ENCODE peak calls at places on chromosomes 7 and 10, in nine cellular contexts. I is esophagus muscularis mucosa, E is stomach, N is upper lobe of left lung, U is spleen, C is A549, B is Peyer's patch, X is uterus, O is body of pancreas. Y is an unnamed sample. For H3K4me1, the result is how much of the 10 kb centered on the place peaks cover.

GRCh38 chr10:73076361-73077183 is 20.1 kb downstream of the P4HA1 start:
- DNase-seq in X (peak), C (no peak), B (peak), I (no peak), O (peak), E (peak), U (no peak), N (peak), Y (no peak)

GRCh38 chr10:33333260-33334169 is 952 bp downstream of the NRP1 start:
- DNase-seq in E (no peak), I (no peak), C (peak), B (peak), U (no peak), O (no peak), N (no peak), X (no peak), Y (no peak)

GRCh38 chr10:97058521-97058920 is 127.2 kb downstream of the SLIT1 start:
- DNase-seq in U (peak), I (no peak), N (peak), B (no peak), X (no peak), O (no peak), C (no peak), E (no peak), Y (no peak)

GRCh38 chr7:156034397-156034796 is 222.1 kb upstream of the SHH start:
- DNase-seq in E (no peak), B (no peak), C (no peak), N (no peak), U (no peak), X (no peak), O (no peak), I (no peak), Y (no peak)

GRCh38 chr10:29329420-29329819 is 40.5 kb downstream of the LYZL1 start:
- DNase-seq in I (no peak), U (no peak), B (no peak), E (no peak), O (no peak), C (no peak), X (peak), N (peak), Y (no peak)

GRCh38 chr7:112173214-112173905 is 32.8 kb downstream of the DOCK4 start:
- DNase-seq in B (no peak), N (no peak), I (no peak), X (no peak), O (no peak), C (no peak), E (no peak), U (no peak), Y (no peak)

GRCh38 chr10:44393834-44394547 is 9.1 kb upstream of the CXCL12 start:
- DNase-seq in I (peak), C (no peak), B (no peak), O (no peak), U (peak), X (peak), N (no peak), E (no peak), Y (no peak)

GRCh38 chr10:42783181-42783549 is 570 bp downstream of the BMS1 start:
- DNase-seq in C (peak), I (no peak), O (no peak), U (no peak), X (no peak), E (no peak), B (peak), N (peak), Y (no peak)

GRCh38 chr10:131909929-131910328 is 9.1 kb downstream of the PPP2R2D start:
- DNase-seq in C (no peak), E (no peak), U (peak), N (no peak), O (no peak), I (no peak), B (peak), X (no peak), Y (no peak)

GRCh38 chr7:150755473-150756099 is 18.4 kb downstream of the GIMAP5 start:
- DNase-seq in X (no peak), N (peak), C (no peak), B (peak), E (no peak), O (no peak), U (no peak), I (no peak), Y (no peak)

GRCh38 chr7:155767562-155768437 is 44.5 kb downstream of the SHH start:
- DNase-seq in O (no peak), N (no peak), B (no peak), U (no peak), X (no peak), E (no peak), I (no peak), C (no peak), Y (no peak)

GRCh38 chr10:99874341-99875085 is 92.1 kb downstream of the ABCC2 start:
- DNase-seq in N (no peak), U (no peak), O (peak), C (no peak), E (peak), I (no peak), B (no peak), X (no peak), Y (no peak)

GRCh38 chr10:101452593-101452992 is 98.6 kb downstream of the BTRC start:
- DNase-seq in E (no peak), N (no peak), C (no peak), U (no peak), O (no peak), X (no peak), I (no peak), B (no peak), Y (no peak)

GRCh38 chr10:101453318-101453717 is 99.4 kb downstream of the BTRC start:
- DNase-seq in X (no peak), N (no peak), E (no peak), O (no peak), C (no peak), U (no peak), B (no peak), I (no peak), Y (no peak)

GRCh38 chr10:101447477-101447876 is 93.5 kb downstream of the BTRC start:
- DNase-seq in N (no peak), I (no peak), U (no peak), C (no peak), X (no peak), E (no peak), B (no peak), O (no peak), Y (no peak)

GRCh38 chr10:101451589-101452190 is 97.7 kb downstream of the BTRC start:
- DNase-seq in X (no peak), O (no peak), C (no peak), E (no peak), I (no peak), N (no peak), U (no peak), B (no peak), Y (no peak)

DNA sequence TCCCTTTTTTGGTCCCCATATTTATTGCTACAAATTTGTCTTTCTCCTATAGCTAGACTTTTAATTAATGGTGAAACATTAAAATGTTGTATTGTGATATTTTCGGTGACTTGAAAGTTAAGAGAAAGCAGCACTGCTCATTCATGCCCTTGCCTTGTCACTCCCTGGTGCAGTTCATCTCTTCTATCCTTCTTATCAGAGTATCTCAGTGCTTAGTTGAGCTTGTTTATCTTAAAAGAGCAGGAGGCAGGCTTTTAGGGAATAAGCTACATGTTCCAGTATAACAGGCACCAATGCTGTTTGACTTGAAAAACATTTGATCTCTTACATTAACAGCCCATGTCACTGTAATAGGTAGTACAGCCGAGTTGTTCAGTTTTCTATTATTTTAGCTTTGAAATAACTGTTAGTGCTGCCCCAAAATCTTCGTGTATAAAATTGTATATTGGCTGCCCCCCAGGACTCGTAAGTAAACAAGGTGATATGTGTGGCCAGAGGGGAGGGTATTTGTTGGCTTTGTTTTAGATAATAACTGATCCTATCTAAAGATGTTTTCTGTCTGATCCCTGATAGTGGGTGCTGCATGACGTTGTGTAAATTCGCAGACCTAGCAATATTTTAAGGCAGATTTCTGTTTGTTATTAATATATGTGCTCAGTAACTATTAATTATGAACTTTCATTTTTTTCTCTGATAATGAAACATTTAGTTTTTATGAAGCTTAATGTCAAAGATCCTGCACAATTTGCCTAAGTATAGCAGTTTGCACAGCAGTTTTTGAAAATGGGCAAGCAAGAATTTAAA is 96.5 kb downstream of the BTRC start:
- DNase-seq in U (no peak), C (no peak), X (no peak), N (no peak), O (no peak), I (no peak), E (no peak), B (no peak), Y (no peak)
- TF ChIP-seq POLR2A in U (no peak), C (no peak), X (no peak), N (no peak), O (no peak), I (no peak), E (no peak), B (no peak), Y (no peak)

DNA sequence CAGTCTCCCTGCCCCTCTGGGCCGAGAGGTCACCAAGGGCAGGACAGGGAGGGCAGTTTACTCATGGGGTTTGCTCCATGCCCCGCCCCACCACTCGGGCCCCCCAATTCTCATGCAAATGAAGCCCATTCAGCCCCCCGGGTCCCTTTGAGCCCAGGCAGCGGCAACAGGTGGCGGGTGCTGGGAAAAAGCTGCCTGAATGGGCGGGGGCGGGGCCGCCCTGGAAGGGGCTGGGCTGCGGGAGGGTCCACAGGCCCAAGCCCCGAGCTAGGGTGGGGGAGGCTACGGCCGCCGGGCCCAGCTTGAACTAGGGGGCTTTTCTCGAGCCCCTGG is 5.2 kb downstream of the LFNG start:
- DNase-seq in I (no peak), E (no peak), C (no peak), N (no peak), O (peak), U (no peak), B (no peak), X (no peak), Y (no peak)
- H3K4me1 ChIP-seq in I (half or more), E (half or more), C (half or more), N (half or more), O (half or more), U (half or more), B (half or more), X (under half), Y (half or more)

DNA sequence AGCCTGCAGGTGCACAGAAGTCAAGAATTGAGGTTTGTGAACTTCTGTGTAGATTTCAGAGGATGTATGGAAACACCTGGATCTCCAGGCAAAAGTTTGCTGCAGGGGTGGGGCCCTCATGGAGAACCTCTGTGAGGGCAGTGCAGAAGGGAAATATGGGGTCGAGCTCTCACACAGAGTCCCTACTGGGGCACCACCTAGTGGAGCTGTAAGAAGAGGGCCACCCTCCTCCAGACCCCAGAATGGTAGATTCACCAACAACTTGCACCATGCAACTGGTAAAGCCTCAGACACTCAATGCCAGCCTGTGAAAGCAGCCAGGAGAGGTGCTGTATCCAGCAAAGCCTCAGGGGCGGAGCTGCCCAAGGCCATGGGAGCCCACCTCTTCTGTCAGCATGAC is 205.8 kb downstream of the CCSER2 start:
- DNase-seq in O (no peak), C (no peak), B (no peak), I (no peak), U (no peak), E (no peak), N (no peak), X (no peak), Y (no peak)
- TF ChIP-seq CTCF in O (no peak), C (peak), B (no peak), I (no peak), U (no peak), E (no peak), N (no peak), X (no peak), Y (no peak)

GRCh38 chr10:93437000-93437945 is 44.9 kb downstream of the MYOF start:
- DNase-seq in E (peak), U (no peak), B (peak), X (peak), O (peak), I (peak), N (peak), C (peak), Y (peak)
- TF ChIP-seq POLR2A in E (no peak), U (no peak), B (no peak), X (peak), O (peak), I (peak), N (peak), C (no peak), Y (peak)

DNA sequence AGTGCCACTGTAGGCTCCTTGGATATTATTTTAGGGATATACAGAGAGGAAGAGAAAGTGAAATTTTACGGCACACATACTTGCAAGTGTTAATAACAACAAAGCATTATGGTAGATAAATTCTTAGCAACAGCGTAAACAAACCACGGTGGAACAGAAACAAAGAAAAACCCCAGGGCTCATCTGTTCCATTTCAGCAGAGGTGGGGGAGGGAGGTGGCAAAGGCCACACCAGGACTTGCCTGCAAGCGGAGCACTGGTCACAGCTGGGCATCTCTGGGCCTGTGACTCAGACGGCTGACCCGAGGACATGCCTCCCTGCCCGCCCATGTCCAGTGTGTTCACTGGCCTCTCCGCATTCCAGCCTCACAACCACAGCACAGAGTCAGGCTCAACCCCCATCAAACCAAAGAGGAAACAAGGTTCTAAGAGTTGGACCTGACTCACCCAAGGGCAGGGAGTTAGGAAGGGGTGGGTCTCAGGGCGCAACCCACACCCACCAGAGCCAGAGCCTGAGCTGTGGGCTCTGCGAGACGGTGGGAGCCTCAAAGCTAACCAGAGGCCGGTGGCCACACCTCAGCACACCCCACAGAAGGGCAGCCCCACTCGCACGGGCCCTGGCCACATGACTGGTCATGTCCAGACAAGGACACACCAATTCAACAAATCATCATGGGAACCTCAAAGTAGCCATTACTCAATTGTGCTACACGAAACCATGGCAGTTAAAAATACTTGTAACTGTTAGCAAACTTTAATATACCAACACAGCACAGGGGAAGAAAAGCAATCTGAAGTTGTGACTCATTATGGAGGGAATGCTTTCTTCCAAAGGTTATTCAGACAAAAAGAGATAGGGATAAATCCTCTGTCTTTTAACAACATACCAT is 10.7 kb downstream of the ESYT2 start:
- DNase-seq in X (peak), N (peak), I (peak), C (peak), E (peak), O (peak), B (peak), U (peak), Y (peak)
- H3K4me1 ChIP-seq in X (under half), N (half or more), I (half or more), C (half or more), E (under half), O (half or more), B (under half), U (half or more), Y (half or more)

DNA sequence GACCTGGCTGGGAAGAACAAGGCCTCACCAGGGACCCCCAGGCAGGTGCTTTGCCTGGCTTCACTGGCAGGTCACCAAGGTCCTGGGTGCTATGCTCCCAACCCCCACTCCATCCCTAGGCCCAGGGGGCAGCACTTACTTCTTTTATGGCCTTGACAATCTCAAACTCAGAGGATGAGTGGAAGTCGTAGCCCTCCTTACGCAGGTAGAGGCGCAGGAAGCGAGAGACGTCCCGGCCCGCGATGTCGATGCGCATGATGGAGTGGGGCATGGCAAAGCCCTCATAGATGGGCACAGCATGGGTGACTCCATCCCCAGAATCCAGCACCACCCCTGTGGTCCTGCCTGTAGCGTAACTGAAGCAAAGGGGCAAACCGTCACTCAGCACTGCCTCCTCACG is 18.5 kb downstream of the ACTR1A start:
- DNase-seq in E (no peak), C (no peak), O (no peak), U (peak), I (no peak), X (no peak), B (no peak), N (no peak), Y (no peak)
- TF ChIP-seq CTCF in E (no peak), C (no peak), O (no peak), U (no peak), I (no peak), X (no peak), B (no peak), N (no peak), Y (no peak)

GRCh38 chr7:31019509-31019908 is 32.6 kb upstream of the ADCYAP1R1 start:
- DNase-seq in O (no peak), E (no peak), C (no peak), U (peak), I (no peak), X (no peak), B (no peak), N (no peak), Y (no peak)
- TF ChIP-seq POLR2A in O (no peak), E (no peak), C (no peak), U (no peak), I (no peak), X (no peak), B (no peak), N (no peak), Y (no peak)

DNA sequence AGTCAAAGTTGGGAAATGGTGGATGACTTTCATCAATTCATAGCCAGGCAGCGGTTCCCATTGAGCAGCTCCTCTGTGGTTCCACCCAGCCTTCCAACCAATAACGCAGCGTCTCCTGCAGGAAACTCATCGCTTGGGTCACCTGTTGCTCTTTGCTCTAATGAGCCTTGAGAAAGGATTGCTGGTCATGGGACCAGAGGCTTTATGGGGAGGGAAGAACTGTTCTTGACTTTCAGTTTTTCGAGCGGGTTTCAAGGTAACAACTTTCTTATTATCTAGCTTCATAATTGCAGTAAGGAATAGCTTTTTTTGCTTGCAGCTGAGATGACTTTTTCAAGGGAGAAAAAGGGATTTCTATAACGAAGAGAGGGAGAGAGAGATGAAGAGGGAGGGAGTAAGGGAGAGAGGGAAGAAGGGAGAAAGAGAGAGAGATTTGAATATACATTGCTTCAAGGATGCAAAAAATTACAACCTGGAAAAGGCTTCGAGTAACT is 405 bp upstream of the ENTPD1 start:
- DNase-seq in B (peak), I (no peak), N (peak), E (peak), U (peak), X (peak), C (peak), O (peak), Y (no peak)
- H3K4me1 ChIP-seq in B (under half), I (under half), N (under half), E (under half), U (half or more), X (under half), C (under half), O (under half), Y (under half)

GRCh38 chr10:5361966-5362365 is 2.8 kb upstream of the UCN3 start:
- DNase-seq in X (no peak), I (no peak), N (no peak), O (no peak), E (no peak), C (no peak), B (no peak), U (no peak), Y (no peak)

GRCh38 chr10:5362873-5363272 is 1.9 kb upstream of the UCN3 start:
- DNase-seq in E (no peak), N (no peak), X (no peak), B (no peak), I (no peak), O (no peak), U (no peak), C (no peak), Y (no peak)

GRCh38 chr10:5365940-5366339 is 1.2 kb downstream of the UCN3 start:
- DNase-seq in E (no peak), N (no peak), C (no peak), I (no peak), X (no peak), U (no peak), O (no peak), B (no peak), Y (no peak)

GRCh38 chr10:5364365-5364764 is 401 bp upstream of the UCN3 start:
- DNase-seq in X (no peak), E (no peak), N (no peak), I (no peak), B (no peak), C (no peak), U (no peak), O (no peak), Y (no peak)

GRCh38 chr10:5364916-5365434 is at the start of gene UCN3:
- DNase-seq in I (no peak), N (no peak), C (no peak), E (no peak), B (no peak), U (no peak), X (no peak), O (no peak), Y (no peak)
- TF ChIP-seq CTCF in I (no peak), N (no peak), C (no peak), E (no peak), B (no peak), U (no peak), X (no peak), O (no peak), Y (no peak)